ENCODE peak calls at places on chromosomes 5 and 9, in four cellular contexts. M, D, H and Z are unnamed samples.
A peak's percentile ranks its signal among the peaks of the same experiment; 100 is the strongest.

GRCh38 chr9:18422296-18423036 is 51.5 kb upstream of the ADAMTSL1 start:
- DNase-seq in H (no peak), M (no peak), D (no peak), Z (no peak)

GRCh38 chr5:33726422-33727165 is 165.2 kb downstream of the ADAMTS12 start:
- DNase-seq in M (no peak), D (no peak), H (no peak), Z (no peak)

GRCh38 chr5:142863856-142864255 is 93.7 kb downstream of the ARHGAP26 start:
- DNase-seq in D (no peak), M (no peak), H (no peak), Z (no peak)

GRCh38 chr5:150112211-150113046 is 26.1 kb upstream of the CSF1R start:
- DNase-seq in M (no peak), D (no peak), H (no peak), Z (peak; percentile 83)

GRCh38 chr9:106921341-106921899 is 58.5 kb downstream of the ZNF462 start:
- DNase-seq in H (no peak), D (peak; percentile 23), M (no peak), Z (no peak)

GRCh38 chr9:91334053-91334452 is 27.7 kb downstream of the AUH start:
- DNase-seq in M (no peak), D (no peak), H (no peak), Z (no peak)

GRCh38 chr5:141486091-141486490 is 1.3 kb downstream of the PCDHGC4 start:
- DNase-seq in M (no peak), D (no peak), H (no peak), Z (no peak)

GRCh38 chr9:12723409-12724028 is 30.3 kb downstream of the TYRP1 start:
- DNase-seq in D (peak; percentile 23), H (no peak), M (no peak), Z (no peak)

GRCh38 chr5:144800169-144800568 is 629.5 kb downstream of the KCTD16 start:
- DNase-seq in M (no peak), D (no peak), H (no peak), Z (no peak)

GRCh38 chr5:86909896-86910295 is 292.2 kb downstream of the COX7C start:
- DNase-seq in M (no peak), H (no peak), D (no peak), Z (no peak)

GRCh38 chr9:17881371-17881770 is 302.5 kb downstream of the SH3GL2 start:
- DNase-seq in D (no peak), H (no peak), M (no peak), Z (no peak)

GRCh38 chr9:8014987-8015682 is 215.6 kb upstream of the DMAC1 start:
- DNase-seq in M (no peak), H (no peak), D (no peak), Z (no peak)

GRCh38 chr9:137804908-137805356 is 72.7 kb upstream of the CACNA1B start:
- DNase-seq in M (no peak), D (no peak), H (no peak), Z (no peak)

GRCh38 chr9:126704157-126704941 is 90.6 kb downstream of the LMX1B start:
- DNase-seq in H (no peak), D (peak; percentile 29), M (no peak), Z (peak; percentile 99)

GRCh38 chr5:150428106-150428876 is 15.6 kb upstream of the CD74 start:
- DNase-seq in D (no peak), M (peak; percentile 85), H (no peak), Z (no peak)

GRCh38 chr5:84403773-84404172 is 19.1 kb upstream of the EDIL3 start:
- DNase-seq in M (no peak), D (peak; percentile 35), H (no peak), Z (peak; percentile 50)

GRCh38 chr9:26175264-26175663 is 497.0 kb upstream of the TUSC1 start:
- DNase-seq in M (no peak), D (no peak), H (no peak), Z (no peak)

GRCh38 chr5:137113161-137113560 is 386.0 kb downstream of the SPOCK1 start:
- DNase-seq in D (no peak), M (no peak), H (no peak), Z (no peak)

GRCh38 chr5:127648997-127649550 is at the start of gene CTXN3:
- DNase-seq in H (peak; percentile 58), D (no peak), M (no peak), Z (no peak)

GRCh38 chr5:27818888-27819287 is 780.5 kb upstream of the CDH9 start:
- DNase-seq in H (no peak), D (no peak), M (no peak), Z (no peak)

GRCh38 chr9:134928796-134929559 is 11.3 kb upstream of the FCN1 start:
- DNase-seq in D (no peak), M (no peak), H (no peak), Z (no peak)

GRCh38 chr5:95110112-95110511 is 174.8 kb downstream of the MCTP1 start:
- DNase-seq in H (no peak), D (no peak), M (no peak), Z (no peak)

GRCh38 chr5:126811515-126812198 is 34.7 kb downstream of the LMNB1 start:
- DNase-seq in D (no peak), H (no peak), M (no peak), Z (no peak)

GRCh38 chr5:122586351-122586750 is 188.5 kb upstream of the SNX2 start:
- DNase-seq in D (no peak), H (no peak), M (no peak), Z (no peak)

GRCh38 chr9:113137196-113138168 is 13.3 kb upstream of the SLC31A2 start:
- DNase-seq in M (no peak), D (no peak), H (no peak), Z (no peak)

GRCh38 chr5:119897537-119898370 is 268.4 kb downstream of the FAM170A start:
- DNase-seq in D (no peak), H (no peak), M (no peak), Z (no peak)

GRCh38 chr9:106502930-106503329 is 360.0 kb upstream of the ZNF462 start:
- DNase-seq in H (no peak), D (no peak), M (no peak), Z (no peak)

GRCh38 chr9:97904725-97905124 is 17.6 kb downstream of the TRMO start:
- DNase-seq in M (no peak), H (no peak), D (no peak), Z (no peak)

GRCh38 chr9:9412241-9412640 is 1200.6 kb downstream of the PTPRD start:
- DNase-seq in D (no peak), M (no peak), H (no peak), Z (no peak)

GRCh38 chr9:127716412-127716811 is 533 bp downstream of the TTC16 start:
- DNase-seq in M (no peak), H (no peak), D (no peak), Z (no peak)

GRCh38 chr9:136093995-136094881 is 851 bp downstream of the NACC2 start:
- DNase-seq in H (peak; percentile 41), D (peak; percentile 32), M (peak; percentile 91), Z (peak; percentile 99)
- TF ChIP-seq POLR2A in H (no peak), D (no peak), M (no peak), Z (no peak)

GRCh38 chr5:422323-423232 is 20.4 kb upstream of the EXOC3 start:
- DNase-seq in M (peak; percentile 35), D (no peak), H (no peak), Z (no peak)
- TF ChIP-seq POLR2A in M (no peak), D (no peak), H (no peak), Z (no peak)

GRCh38 chr5:103498800-103499199 is 63.8 kb downstream of the NUDT12 start:
- DNase-seq in D (no peak), M (no peak), H (no peak), Z (no peak)

GRCh38 chr5:103497782-103498181 is 64.8 kb downstream of the NUDT12 start:
- DNase-seq in H (no peak), M (no peak), D (no peak), Z (no peak)

GRCh38 chr5:103498211-103498610 is 64.4 kb downstream of the NUDT12 start:
- DNase-seq in H (no peak), D (no peak), M (no peak), Z (no peak)

GRCh38 chr5:103502651-103503050 is 59.9 kb downstream of the NUDT12 start:
- DNase-seq in M (no peak), H (no peak), D (no peak), Z (no peak)

DNA sequence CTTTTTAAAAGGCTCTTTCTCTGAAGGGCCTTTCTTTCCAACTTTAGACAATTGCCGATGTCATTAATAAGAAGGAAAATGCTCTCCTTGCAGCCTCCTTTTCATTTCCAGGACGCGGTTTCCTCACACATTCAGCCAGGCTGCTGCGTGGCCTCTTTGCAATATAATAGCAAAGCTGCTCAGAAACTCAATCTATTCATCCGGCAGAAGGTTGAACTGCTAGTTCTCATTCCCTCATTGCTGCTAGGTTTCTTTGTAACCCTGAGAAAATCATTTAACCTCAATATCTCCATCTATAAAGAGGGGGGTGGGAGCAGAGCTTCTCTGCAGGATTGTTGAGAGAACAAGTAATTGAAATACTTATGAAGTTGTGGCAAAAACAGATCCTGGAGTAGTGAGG is 63.4 kb downstream of the NUDT12 start:
- DNase-seq in D (no peak), H (no peak), M (no peak), Z (no peak)
- TF ChIP-seq POLR2A in D (no peak), H (no peak), M (no peak), Z (no peak)

GRCh38 chr5:134397196-134397595 is 14.5 kb downstream of the CDKN2AIPNL start:
- DNase-seq in D (no peak), H (no peak), M (no peak), Z (no peak)
- TF ChIP-seq POLR2A in D (no peak), H (no peak), M (no peak), Z (no peak)

GRCh38 chr5:16536246-16536645 is 70.6 kb upstream of the ZNF622 start:
- DNase-seq in M (no peak), H (no peak), D (no peak), Z (peak; percentile 48)

GRCh38 chr5:16538001-16538400 is 72.4 kb upstream of the ZNF622 start:
- DNase-seq in M (no peak), H (no peak), D (no peak), Z (no peak)

GRCh38 chr5:16536818-16537217 is 71.2 kb upstream of the ZNF622 start:
- DNase-seq in M (no peak), D (no peak), H (no peak), Z (no peak)

GRCh38 chr5:16540421-16540820 is 74.8 kb upstream of the ZNF622 start:
- DNase-seq in H (no peak), M (no peak), D (no peak), Z (peak; percentile 63)

GRCh38 chr5:16539169-16539666 is 73.6 kb upstream of the ZNF622 start:
- DNase-seq in M (peak; percentile 81), H (no peak), D (no peak), Z (peak; percentile 78)
- TF ChIP-seq POLR2A in M (peak; percentile 28), H (no peak), D (no peak), Z (no peak)

GRCh38 chr5:124725040-124725434 is 21.4 kb downstream of the ZNF608 start:
- DNase-seq in H (no peak), M (no peak), D (no peak), Z (no peak)

GRCh38 chr5:124726631-124727362 is 19.6 kb downstream of the ZNF608 start:
- DNase-seq in D (no peak), M (no peak), H (no peak), Z (no peak)

GRCh38 chr5:124728331-124729307 is 17.8 kb downstream of the ZNF608 start:
- DNase-seq in H (no peak), D (no peak), M (no peak), Z (no peak)

GRCh38 chr5:124724357-124725039 is 21.9 kb downstream of the ZNF608 start:
- DNase-seq in H (no peak), D (no peak), M (no peak), Z (no peak)

GRCh38 chr5:124725622-124726258 is 20.7 kb downstream of the ZNF608 start:
- DNase-seq in H (no peak), D (no peak), M (no peak), Z (no peak)
- TF ChIP-seq POLR2A in H (no peak), D (no peak), M (no peak), Z (no peak)